ENCODE peak calls at places on chromosomes 2 and 18, in six cellular contexts. G, R, U, O, E and D are unnamed samples.

GRCh38 chr2:133952896-133953295 is 301.0 kb upstream of the MGAT5 start:
- DNase-seq in G (no peak), R (no peak), U (no peak), O (no peak), E (no peak), D (no peak)

GRCh38 chr2:97717618-97718005 is 4.2 kb downstream of the ZAP70 start:
- DNase-seq in G (no peak), R (no peak), U (no peak), O (no peak), E (no peak), D (no peak)

GRCh38 chr18:44130365-44130942 is 550.2 kb upstream of the SETBP1 start:
- DNase-seq in G (peak), R (no peak), U (no peak), O (peak), E (no peak), D (peak)

GRCh38 chr2:237774811-237775553 is 23.6 kb upstream of the RBM44 start:
- DNase-seq in G (peak), R (no peak), U (no peak), O (peak), E (no peak), D (peak)

GRCh38 chr2:27765621-27766286 is 5.8 kb upstream of the MRPL33 start:
- DNase-seq in G (no peak), R (no peak), U (peak), O (no peak), E (no peak), D (no peak)

GRCh38 chr2:164847966-164848365 is 6.3 kb upstream of the COBLL1 start:
- DNase-seq in G (no peak), R (no peak), U (no peak), O (no peak), E (no peak), D (no peak)

GRCh38 chr18:10560457-10561045 is 34.7 kb downstream of the NAPG start:
- DNase-seq in G (peak), R (peak), U (no peak), O (peak), E (no peak), D (peak)

GRCh38 chr2:151261977-151262291 is 271 bp upstream of the RBM43 start:
- DNase-seq in G (no peak), R (no peak), U (no peak), O (no peak), E (no peak), D (no peak)

GRCh38 chr2:207847807-207848544 is 78.3 kb upstream of the FZD5 start:
- DNase-seq in G (no peak), R (no peak), U (no peak), O (peak), E (no peak), D (no peak)

GRCh38 chr2:202932425-202933138 is 20.5 kb downstream of the CARF start:
- DNase-seq in G (no peak), R (peak), U (no peak), O (peak), E (no peak), D (no peak)

GRCh38 chr18:64777561-64777960 is 628.7 kb upstream of the LINC00305 start:
- DNase-seq in G (no peak), R (no peak), U (no peak), O (no peak), E (no peak), D (no peak)

GRCh38 chr2:65390134-65390533 is 42.3 kb downstream of the SPRED2 start:
- DNase-seq in G (no peak), R (no peak), U (no peak), O (no peak), E (no peak), D (no peak)

GRCh38 chr18:77063256-77063655 is 69.3 kb downstream of the MBP start:
- DNase-seq in G (no peak), R (no peak), U (peak), O (peak), E (peak), D (no peak)

GRCh38 chr2:151228847-151229497 is 32.7 kb downstream of the RBM43 start:
- DNase-seq in G (no peak), R (no peak), U (no peak), O (no peak), E (no peak), D (no peak)

GRCh38 chr2:155913356-155913755 is 419.2 kb downstream of the NR4A2 start:
- DNase-seq in G (no peak), R (no peak), U (no peak), O (no peak), E (no peak), D (no peak)

GRCh38 chr2:46504221-46504620 is 24.9 kb downstream of the TMEM247 start:
- DNase-seq in G (no peak), R (no peak), U (no peak), O (no peak), E (no peak), D (no peak)

GRCh38 chr2:127455566-127456493 is 37.6 kb downstream of the PROC start:
- DNase-seq in G (no peak), R (no peak), U (no peak), O (no peak), E (no peak), D (no peak)

GRCh38 chr2:132747046-132747445 is 77.0 kb upstream of the LYPD1 start:
- DNase-seq in G (no peak), R (no peak), U (no peak), O (no peak), E (no peak), D (no peak)

GRCh38 chr18:44709297-44710117 is 28.8 kb downstream of the SETBP1 start:
- DNase-seq in G (no peak), R (no peak), U (no peak), O (no peak), E (no peak), D (no peak)

GRCh38 chr2:83067947-83068346 is 1391.1 kb downstream of the SUCLG1 start:
- DNase-seq in G (peak), R (no peak), U (no peak), O (no peak), E (no peak), D (no peak)

GRCh38 chr2:240441993-240442411 is 6.5 kb downstream of the GPC1 start:
- DNase-seq in G (no peak), R (no peak), U (no peak), O (no peak), E (no peak), D (no peak)

GRCh38 chr2:158624071-158624470 is 167.3 kb downstream of the PKP4 start:
- DNase-seq in G (no peak), R (no peak), U (no peak), O (no peak), E (no peak), D (no peak)

GRCh38 chr18:31206787-31207381 is 44.2 kb upstream of the DSC1 start:
- DNase-seq in G (peak), R (no peak), U (no peak), O (no peak), E (no peak), D (peak)

GRCh38 chr18:70416496-70416895 is 127.7 kb downstream of the SOCS6 start:
- DNase-seq in G (no peak), R (no peak), U (no peak), O (no peak), E (no peak), D (no peak)

GRCh38 chr18:6249110-6249680 is 165.5 kb downstream of the L3MBTL4 start:
- DNase-seq in G (no peak), R (no peak), U (no peak), O (no peak), E (no peak), D (no peak)

GRCh38 chr2:65261676-65262075 is 34.0 kb downstream of the ACTR2 start:
- DNase-seq in G (no peak), R (no peak), U (no peak), O (peak), E (no peak), D (no peak)

GRCh38 chr2:17643031-17643615 is 102.6 kb downstream of the VSNL1 start:
- DNase-seq in G (no peak), R (peak), U (no peak), O (peak), E (no peak), D (no peak)

GRCh38 chr2:12064153-12064552 is 317.7 kb downstream of the LPIN1 start:
- DNase-seq in G (peak), R (no peak), U (no peak), O (no peak), E (no peak), D (peak)

GRCh38 chr2:182220318-182220717 is 206.5 kb downstream of the PDE1A start:
- DNase-seq in G (no peak), R (no peak), U (no peak), O (no peak), E (no peak), D (no peak)

GRCh38 chr2:143000599-143000998 is 123.1 kb downstream of the KYNU start:
- DNase-seq in G (no peak), R (no peak), U (no peak), O (no peak), E (no peak), D (no peak)

GRCh38 chr2:143558665-143559064 is 429.4 kb downstream of the ARHGAP15 start:
- DNase-seq in G (no peak), R (peak), U (no peak), O (peak), E (no peak), D (no peak)

GRCh38 chr2:42854207-42854818 is 61.9 kb upstream of the HAAO start:
- DNase-seq in G (no peak), R (no peak), U (no peak), O (peak), E (no peak), D (no peak)

GRCh38 chr2:232890896-232891601 is 21.0 kb downstream of the SNORC start:
- DNase-seq in G (no peak), R (no peak), U (peak), O (peak), E (no peak), D (peak)

GRCh38 chr18:50307738-50308470 is 20.4 kb upstream of the CXXC1 start:
- DNase-seq in G (peak), R (peak), U (peak), O (peak), E (peak), D (peak)

GRCh38 chr18:8611916-8612576 is 2.8 kb downstream of the RAB12 start:
- DNase-seq in G (no peak), R (no peak), U (no peak), O (no peak), E (no peak), D (no peak)

GRCh38 chr2:226023383-226023782 is 623.9 kb downstream of the NYAP2 start:
- DNase-seq in G (no peak), R (no peak), U (no peak), O (no peak), E (no peak), D (no peak)

GRCh38 chr2:120767486-120768005 is 31.9 kb downstream of the GLI2 start:
- DNase-seq in G (no peak), R (no peak), U (no peak), O (no peak), E (no peak), D (no peak)

GRCh38 chr18:58394607-58395425 is 234.1 kb downstream of the ALPK2 start:
- DNase-seq in G (no peak), R (no peak), U (no peak), O (peak), E (no peak), D (no peak)

GRCh38 chr2:152336103-152336853 is 1.3 kb downstream of the FMNL2 start:
- DNase-seq in G (peak), R (no peak), U (no peak), O (peak), E (no peak), D (peak)